ENCODE peak calls at places on chromosome 12, in seven cellular contexts. C is CD8-positive, alpha-beta T cell; P is stomach; S is DMS79 treated with DMSO at 0.1 percent for 48 hours; G is heart right ventricle; Z is breast epithelium; N is AG04450. X is an unnamed sample.

GRCh38 chr12:104575442-104575841 is 118.7 kb downstream of the CHST11 start:
- DNase-seq in C (no peak), P (no peak), S (no peak), G (no peak), Z (no peak), N (no peak), X (no peak)

GRCh38 chr12:124734224-124734788 is 129.4 kb downstream of the SCARB1 start:
- DNase-seq in C (no peak), P (no peak), S (no peak), G (no peak), Z (no peak), N (no peak), X (no peak)

GRCh38 chr12:130649101-130649571 is 67.0 kb downstream of the RIMBP2 start:
- DNase-seq in C (no peak), P (no peak), S (no peak), G (no peak), Z (no peak), N (no peak), X (no peak)

GRCh38 chr12:91562476-91562875 is 379.9 kb upstream of the DCN start:
- DNase-seq in C (no peak), P (no peak), S (no peak), G (no peak), Z (no peak), N (no peak), X (no peak)

GRCh38 chr12:93706387-93706786 is 29.2 kb downstream of the CRADD start:
- DNase-seq in C (no peak), P (no peak), S (no peak), G (no peak), Z (no peak), N (no peak), X (no peak)

GRCh38 chr12:94570161-94570560 is 80.2 kb downstream of the TMCC3 start:
- DNase-seq in C (no peak), P (no peak), S (no peak), G (no peak), Z (no peak), N (no peak), X (peak)

GRCh38 chr12:115338566-115339294 is 654.8 kb upstream of the TBX3 start:
- DNase-seq in C (no peak), P (no peak), S (no peak), G (no peak), Z (no peak), N (no peak), X (no peak)

GRCh38 chr12:64123448-64123847 is 98.6 kb downstream of the KICS2 start:
- DNase-seq in C (no peak), P (no peak), S (no peak), G (no peak), Z (no peak), N (no peak), X (no peak)

GRCh38 chr12:15733136-15733535 is 56.1 kb downstream of the EPS8 start:
- DNase-seq in C (no peak), P (no peak), S (no peak), G (no peak), Z (no peak), N (no peak), X (no peak)

GRCh38 chr12:2834581-2835491 is at the start of gene NRIP2:
- DNase-seq in C (no peak), P (no peak), S (peak), G (peak), Z (no peak), N (no peak), X (no peak)

GRCh38 chr12:58521152-58521551 is 399.2 kb downstream of the LRIG3 start:
- DNase-seq in C (no peak), P (no peak), S (no peak), G (no peak), Z (no peak), N (no peak), X (no peak)

GRCh38 chr12:121060149-121061001 is 21.3 kb upstream of the OASL start:
- DNase-seq in C (peak), P (peak), S (no peak), G (peak), Z (no peak), N (no peak), X (peak)

GRCh38 chr12:19276767-19277166 is 147.2 kb downstream of the PLEKHA5 start:
- DNase-seq in C (no peak), P (no peak), S (no peak), G (no peak), Z (no peak), N (no peak), X (no peak)

GRCh38 chr12:95633049-95633545 is 81.8 kb upstream of the USP44 start:
- DNase-seq in C (no peak), P (peak), S (no peak), G (no peak), Z (peak), N (no peak), X (peak)

GRCh38 chr12:132399092-132400010 is 70.0 kb upstream of the GALNT9 start:
- DNase-seq in C (no peak), P (no peak), S (no peak), G (no peak), Z (no peak), N (no peak), X (no peak)

GRCh38 chr12:30047499-30048262 is 263.9 kb upstream of the TMTC1 start:
- DNase-seq in C (no peak), P (no peak), S (no peak), G (no peak), Z (no peak), N (no peak), X (peak)

GRCh38 chr12:25155031-25155576 is 39.9 kb downstream of the DNAI7 start:
- DNase-seq in C (no peak), P (no peak), S (peak), G (no peak), Z (no peak), N (peak), X (no peak)

GRCh38 chr12:107320031-107320928 is 226.9 kb upstream of the CRY1 start:
- DNase-seq in C (peak), P (no peak), S (peak), G (peak), Z (peak), N (no peak), X (no peak)

GRCh38 chr12:85642810-85643209 is 193.4 kb downstream of the RASSF9 start:
- DNase-seq in C (no peak), P (no peak), S (no peak), G (no peak), Z (no peak), N (peak), X (no peak)

GRCh38 chr12:48629541-48629940 is 52.5 kb downstream of the KANSL2 start:
- DNase-seq in C (no peak), P (no peak), S (no peak), G (no peak), Z (no peak), N (no peak), X (no peak)